ENCODE peak calls at places on chromosome 21, in six cellular contexts. E is endodermal cell, W is PC-3, I is neural progenitor cell, Q is fibroblast of lung, V is neuronal stem cell. H is an unnamed sample.
A peak's percentile ranks its signal among the peaks of the same experiment; 100 is the strongest.

GRCh38 chr21:24093032-24093431 is 1514.2 kb downstream of the MRPL39 start:
- DNase-seq in V (no peak), I (no peak), Q (no peak), W (no peak), E (no peak), H (no peak)

GRCh38 chr21:42569732-42570301 is 56.2 kb downstream of the SLC37A1 start:
- DNase-seq in W (no peak), E (peak; percentile 25), Q (no peak), V (no peak), I (no peak), H (peak; percentile 58)

GRCh38 chr21:39669485-39669884 is 56.7 kb downstream of the B3GALT5 start:
- DNase-seq in W (no peak), I (no peak), E (peak; percentile 26), V (no peak), Q (no peak), H (no peak)

GRCh38 chr21:37537391-37537996 is 170.9 kb downstream of the DYRK1A start:
- DNase-seq in I (no peak), W (no peak), E (no peak), Q (no peak), V (no peak), H (no peak)

GRCh38 chr21:38712076-38712475 is 93.7 kb upstream of the ETS2 start:
- DNase-seq in E (peak; percentile 82), I (peak; percentile 64), V (no peak), Q (peak; percentile 36), W (peak; percentile 72), H (no peak)

GRCh38 chr21:46121286-46122221 is 23.6 kb downstream of the COL6A2 start:
- DNase-seq in W (no peak), V (no peak), Q (no peak), E (peak; percentile 40), I (no peak), H (peak; percentile 79)

GRCh38 chr21:38804617-38805281 is 980 bp upstream of the ETS2 start:
- DNase-seq in W (peak; percentile 88), Q (peak; percentile 69), V (no peak), E (peak; percentile 84), I (no peak), H (peak; percentile 92)

GRCh38 chr21:35658242-35658641 is 402.1 kb downstream of the SETD4 start:
- DNase-seq in V (no peak), Q (peak; percentile 95), E (no peak), W (peak; percentile 82), I (no peak), H (no peak)

GRCh38 chr21:46340998-46341397 is 17.0 kb downstream of the PCNT start:
- DNase-seq in W (no peak), V (no peak), Q (no peak), E (no peak), I (no peak), H (no peak)

GRCh38 chr21:33390479-33390878 is 12.7 kb upstream of the IFNGR2 start:
- DNase-seq in Q (no peak), V (no peak), W (no peak), I (no peak), E (no peak), H (no peak)

GRCh38 chr21:43266534-43266933 is 97.7 kb downstream of the CRYAA start:
- DNase-seq in E (no peak), W (no peak), Q (no peak), I (no peak), V (no peak), H (peak; percentile 9)

GRCh38 chr21:27648560-27648959 is 681.7 kb upstream of the ADAMTS5 start:
- DNase-seq in E (no peak), Q (peak; percentile 76), V (no peak), I (no peak), W (peak; percentile 65), H (no peak)

GRCh38 chr21:42456457-42456856 is 39.6 kb downstream of the RSPH1 start:
- DNase-seq in V (no peak), I (no peak), W (peak; percentile 46), Q (no peak), E (peak; percentile 10), H (no peak)

GRCh38 chr21:23968722-23969647 is 1638.3 kb downstream of the MRPL39 start:
- DNase-seq in E (peak; percentile 88), W (peak; percentile 93), V (peak; percentile 62), I (peak; percentile 35), Q (peak; percentile 12), H (no peak)

GRCh38 chr21:33238565-33239255 is 9.0 kb downstream of the IFNAR2 start:
- DNase-seq in E (no peak), Q (peak; percentile 21), V (no peak), I (no peak), W (no peak), H (no peak)

GRCh38 chr21:21163904-21164303 is 165.7 kb downstream of the NCAM2 start:
- DNase-seq in V (peak; percentile 31), W (peak; percentile 72), I (peak; percentile 82), E (peak; percentile 69), Q (peak; percentile 71), H (no peak)

GRCh38 chr21:21159253-21159899 is 161.2 kb downstream of the NCAM2 start:
- DNase-seq in Q (peak; percentile 29), W (peak; percentile 9), V (no peak), I (no peak), E (no peak), H (no peak)

DNA sequence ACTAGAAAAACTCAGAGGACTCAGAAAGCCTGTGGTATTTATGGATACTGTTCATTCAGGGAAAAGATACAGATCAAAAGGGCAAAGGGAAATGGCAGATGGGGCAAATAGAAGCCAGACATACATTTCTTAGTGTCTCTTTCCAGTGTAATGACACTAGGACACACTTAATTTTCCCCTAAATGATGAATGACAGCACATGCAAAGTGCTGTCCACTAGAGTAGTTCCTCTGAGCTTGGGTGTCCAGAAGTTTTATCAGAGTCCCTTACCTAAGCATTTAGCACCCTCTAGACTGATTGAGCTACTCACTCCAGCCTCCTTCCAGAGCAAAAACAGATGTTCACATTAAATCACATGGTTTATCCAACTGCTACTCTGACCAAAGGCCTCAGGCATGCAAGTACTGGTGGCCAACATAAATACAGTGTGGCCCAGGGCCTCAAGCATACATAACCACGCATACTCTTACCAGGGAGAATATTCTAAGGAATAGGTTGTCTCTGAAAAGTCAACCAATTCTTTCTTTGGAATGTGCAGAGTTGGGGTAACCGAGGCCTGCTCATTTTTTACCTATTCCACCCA is 166.9 kb downstream of the NCAM2 start:
- DNase-seq in V (no peak), W (no peak), Q (peak; percentile 99), E (no peak), I (no peak), H (no peak)
- H3K9ac ChIP-seq in V (no peak overlapping the region), W (no peak overlapping the region), Q (no peak overlapping the region), E (no peak overlapping the region), I (no peak overlapping the region), H (no peak overlapping the region)

DNA sequence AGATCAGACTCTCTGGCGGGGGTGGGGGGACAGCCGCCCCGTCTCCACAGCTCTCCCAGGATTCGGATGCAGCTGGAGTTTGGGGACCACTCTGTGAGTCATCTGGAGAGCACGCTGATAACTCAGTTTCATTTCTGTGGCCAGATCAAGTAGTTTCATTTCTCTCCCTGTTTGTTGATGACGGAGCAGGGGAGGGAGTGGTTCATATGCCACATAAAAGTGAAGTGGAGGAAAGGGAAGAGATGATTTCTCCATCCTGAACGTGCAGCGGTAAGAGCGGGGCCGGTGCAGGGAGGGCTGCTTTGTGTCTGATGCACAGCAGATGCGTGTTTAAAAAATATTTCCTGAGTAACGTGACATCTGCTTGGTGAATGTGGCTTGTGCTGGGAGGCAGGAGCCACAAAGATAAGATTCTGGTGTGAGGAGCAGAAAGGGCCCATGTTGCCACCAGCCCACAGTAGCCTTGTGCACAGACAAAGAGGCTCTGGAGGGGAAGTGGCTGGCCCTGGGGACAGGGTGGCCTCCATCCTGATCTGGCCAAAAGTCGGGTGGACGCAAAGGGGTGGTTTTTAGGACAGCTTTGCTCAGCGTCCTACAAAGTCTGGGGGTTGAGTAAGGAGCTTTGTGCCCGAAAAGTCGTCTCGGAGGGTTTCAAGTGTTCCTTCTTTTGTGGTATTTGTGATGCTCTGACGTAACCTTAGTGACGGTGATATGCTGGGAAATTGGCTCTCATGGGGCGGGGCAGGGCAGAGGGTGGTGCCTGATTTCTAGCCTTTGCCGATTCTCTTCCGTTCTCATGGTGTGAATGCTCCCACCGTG is at the start of gene MX2:
- DNase-seq in E (peak; percentile 34), V (no peak), I (no peak), W (peak; percentile 48), Q (peak; percentile 88), H (peak; percentile 73)
- H3K9ac ChIP-seq in E (no peak within 1 kb of the TSS), V (no peak within 1 kb of the TSS), I (no peak within 1 kb of the TSS), W (no peak within 1 kb of the TSS), Q (peak within 1 kb of the TSS; percentile 20), H (no peak within 1 kb of the TSS)

DNA sequence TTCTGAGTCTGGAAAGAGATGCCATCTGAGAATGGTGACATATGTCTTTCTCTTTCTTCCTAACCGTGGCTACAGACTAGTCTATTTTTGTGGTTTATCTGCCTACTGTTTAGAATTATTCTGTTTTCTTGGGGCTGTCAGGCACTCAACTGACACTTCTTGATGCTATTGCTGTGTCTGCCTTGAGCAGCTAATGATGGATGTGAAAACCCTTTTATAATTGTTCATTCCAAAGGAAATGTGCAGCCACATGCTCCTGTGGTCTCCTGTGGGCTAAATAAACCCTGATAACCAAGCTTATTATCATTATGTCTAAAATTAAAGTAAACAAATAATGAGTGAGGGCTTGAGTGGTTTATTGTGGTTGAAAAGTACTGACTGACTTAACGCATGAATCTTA is 52.7 kb upstream of the CXADR start:
- DNase-seq in Q (peak; percentile 40), E (no peak), I (no peak), V (no peak), W (no peak), H (no peak)
- H3K9ac ChIP-seq in Q (no peak overlapping the region), E (no peak overlapping the region), I (no peak overlapping the region), V (no peak overlapping the region), W (no peak overlapping the region), H (no peak overlapping the region)

GRCh38 chr21:19607983-19608668 is 1204.5 kb upstream of the TMPRSS15 start:
- DNase-seq in V (no peak), I (peak; percentile 17), W (no peak), Q (no peak), E (no peak), H (no peak)

DNA sequence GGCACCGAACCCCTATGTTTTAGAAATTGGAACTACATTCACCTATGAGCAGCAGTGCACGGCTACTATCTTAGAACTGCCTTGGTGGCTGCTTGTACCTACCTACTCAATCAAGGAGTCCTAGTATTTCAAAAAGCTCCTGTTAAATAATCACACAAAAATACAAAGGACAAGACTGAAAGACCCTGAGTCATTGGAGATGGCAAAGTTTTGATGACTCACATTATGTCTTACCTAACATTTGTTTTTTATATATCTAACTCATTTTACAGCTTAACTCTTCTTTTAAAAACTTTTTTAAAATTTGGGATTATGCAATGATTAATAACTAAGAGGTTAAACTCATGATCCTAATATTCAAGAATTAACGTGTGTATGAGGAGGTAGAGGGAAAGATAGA is 1206.0 kb upstream of the TMPRSS15 start:
- DNase-seq in Q (no peak), E (no peak), I (no peak), V (no peak), W (peak; percentile 28), H (no peak)
- H3K9ac ChIP-seq in Q (no peak overlapping the region), E (no peak overlapping the region), I (no peak overlapping the region), V (no peak overlapping the region), W (no peak overlapping the region), H (no peak overlapping the region)

GRCh38 chr21:17570773-17571172 is 41.9 kb downstream of the BTG3 start:
- DNase-seq in E (no peak), Q (no peak), I (no peak), V (no peak), W (no peak), H (no peak)
- H3K9ac ChIP-seq in E (no peak overlapping the region), Q (no peak overlapping the region), I (no peak overlapping the region), V (no peak overlapping the region), W (no peak overlapping the region), H (no peak overlapping the region)